ENCODE peak calls at places on chromosome 1, in ten cellular contexts. D, Y, G, I, K, H, A, L, B and M are unnamed samples.

GRCh38 chr1:111275079-111275478 is 15.6 kb upstream of the CHIA start:
- DNase-seq in H (peak; percentile 91), K (no peak), D (no peak), I (peak; percentile 86), L (no peak), G (no peak), A (no peak), B (peak; percentile 74), Y (peak; percentile 73), M (peak; percentile 18)

GRCh38 chr1:160127865-160128523 is 12.4 kb downstream of the ATP1A2 start:
- DNase-seq in A (no peak), D (no peak), K (no peak), I (no peak), L (no peak), Y (peak; percentile 33), G (no peak), B (peak; percentile 54), H (peak; percentile 54), M (no peak)

GRCh38 chr1:155471891-155472290 is 90.7 kb downstream of the ASH1L start:
- DNase-seq in A (no peak), Y (no peak), L (no peak), I (no peak), H (no peak), K (no peak), D (no peak), B (no peak), G (no peak), M (no peak)

GRCh38 chr1:155463865-155464264 is 98.7 kb downstream of the ASH1L start:
- DNase-seq in L (no peak), H (no peak), B (peak; percentile 76), D (no peak), A (no peak), Y (no peak), G (no peak), K (no peak), I (no peak), M (no peak)

GRCh38 chr1:46806196-46807020 is 7.6 kb downstream of the CYP4B1 start:
- DNase-seq in D (peak; percentile 13), A (no peak), B (peak; percentile 23), H (no peak), K (peak; percentile 45), G (no peak), L (peak; percentile 24), Y (peak; percentile 53), I (peak; percentile 90), M (peak; percentile 1)

GRCh38 chr1:147334292-147334691 is 91.8 kb downstream of the CHD1L start:
- DNase-seq in H (no peak), K (peak; percentile 34), G (no peak), I (no peak), Y (no peak), L (no peak), D (no peak), A (no peak), B (peak; percentile 3), M (no peak)

GRCh38 chr1:90507173-90507572 is 209.9 kb downstream of the BARHL2 start:
- DNase-seq in B (no peak), H (no peak), L (no peak), G (no peak), Y (no peak), K (no peak), I (no peak), D (no peak), A (no peak), M (no peak)

GRCh38 chr1:197857477-197857876 is 45.0 kb upstream of the C1orf53 start:
- DNase-seq in B (no peak), D (no peak), L (no peak), G (no peak), Y (no peak), I (no peak), A (no peak), K (no peak), H (no peak), M (no peak)

GRCh38 chr1:66271216-66271903 is 262.6 kb upstream of the SGIP1 start:
- DNase-seq in G (peak; percentile 37), L (peak; percentile 75), Y (peak; percentile 95), K (peak; percentile 70), D (peak; percentile 53), B (peak; percentile 99), I (peak; percentile 91), A (no peak), H (peak; percentile 94), M (no peak)

GRCh38 chr1:186240436-186240835 is 134.6 kb downstream of the TPR start:
- DNase-seq in G (no peak), K (no peak), Y (no peak), H (no peak), L (no peak), I (no peak), D (no peak), B (no peak), A (no peak), M (no peak)
- TF ChIP-seq CTCF in G (no peak), K (no peak), Y (no peak), H (no peak), L (no peak), I (no peak), D (no peak), B (no peak), A (no peak), M (no peak)

DNA sequence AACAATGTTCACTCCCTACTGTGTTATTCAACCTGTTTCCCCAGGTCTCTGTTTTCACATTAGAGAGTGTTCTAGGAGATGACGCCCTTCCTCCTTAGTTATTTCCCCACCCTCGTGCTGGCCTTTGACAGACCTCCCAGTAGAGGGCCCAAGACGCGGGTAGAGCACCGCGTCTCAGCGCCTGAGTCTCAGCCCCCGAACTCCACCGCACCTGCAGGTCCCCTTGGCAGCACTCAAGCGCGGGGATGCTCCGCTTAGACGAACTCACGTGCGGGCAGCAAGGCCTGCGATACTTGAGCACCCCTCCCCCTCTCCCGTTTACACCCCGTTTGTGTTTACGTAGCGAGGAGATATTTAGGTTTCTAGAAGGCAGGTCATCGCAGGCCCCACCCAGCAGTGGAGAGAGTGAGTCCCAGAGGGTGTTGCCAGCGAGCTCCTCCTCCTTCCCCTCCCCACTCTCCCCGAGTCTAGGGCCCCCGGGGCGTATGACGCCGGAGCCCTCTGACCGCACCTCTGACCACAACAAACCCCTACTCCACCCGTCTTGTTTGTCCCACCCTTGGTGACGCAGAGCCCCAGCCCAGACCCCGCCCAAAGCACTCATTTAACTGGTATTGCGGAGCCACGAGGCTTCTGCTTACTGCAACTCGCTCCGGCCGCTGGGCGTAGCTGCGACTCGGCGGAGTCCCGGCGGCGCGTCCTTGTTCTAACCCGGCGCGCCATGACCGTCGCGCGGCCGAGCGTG is at the start of gene CD55:
- DNase-seq in K (peak; percentile 92), H (peak; percentile 100), I (peak; percentile 99), D (peak; percentile 72), G (peak; percentile 68), B (peak; percentile 97), L (peak; percentile 99), Y (peak; percentile 97), A (peak; percentile 73), M (peak; percentile 94)
- TF ChIP-seq CTCF in K (peak; percentile 31), H (peak; percentile 72), I (peak; percentile 26), D (no peak), G (peak; percentile 50), B (peak; percentile 36), L (no peak), Y (peak; percentile 44), A (peak; percentile 45), M (peak; percentile 24)

DNA sequence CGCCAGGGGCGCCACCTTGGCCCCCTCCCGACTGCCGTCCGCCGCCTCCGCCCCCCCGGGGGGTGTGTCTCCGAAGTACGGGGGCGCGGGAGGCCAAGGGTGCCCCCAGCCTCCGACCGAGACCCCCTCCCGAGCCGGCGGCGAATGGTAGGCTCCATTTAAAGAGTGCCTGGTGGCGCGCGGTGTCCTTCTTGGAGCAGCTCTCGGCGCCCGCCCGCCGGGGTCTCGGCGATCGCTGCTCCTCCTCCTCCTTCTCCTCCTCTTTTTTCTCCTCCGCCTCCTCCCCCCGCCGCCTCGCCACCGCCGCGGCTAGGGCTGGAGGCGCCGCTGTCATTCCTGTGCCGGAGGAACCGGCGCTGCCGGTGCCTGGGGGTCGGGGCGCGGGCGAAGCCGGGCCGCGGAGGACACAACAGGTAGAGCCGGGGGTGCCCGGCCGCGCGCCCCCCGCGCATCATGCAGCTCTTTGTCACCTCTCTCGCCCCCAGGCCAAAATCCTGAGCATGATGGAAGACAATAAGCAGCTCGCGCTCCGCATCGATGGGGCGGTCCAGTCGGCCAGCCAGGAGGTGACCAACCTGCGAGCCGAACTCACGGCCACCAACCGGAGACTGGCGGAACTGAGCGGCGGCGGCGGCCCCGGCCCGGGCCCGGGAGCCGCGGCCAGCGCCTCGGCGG is at the start of gene KAZN:
- DNase-seq in B (no peak), A (peak; percentile 64), I (peak; percentile 60), L (peak; percentile 2), H (peak; percentile 40), D (peak; percentile 45), Y (no peak), K (peak; percentile 18), G (peak; percentile 63), M (peak; percentile 34)
- TF ChIP-seq CTCF in B (no peak), A (peak; percentile 53), I (no peak), L (no peak), H (peak; percentile 24), D (peak; percentile 19), Y (no peak), K (no peak), G (peak; percentile 44), M (no peak)

GRCh38 chr1:238401138-238401537 is 510.4 kb upstream of the ZP4 start:
- DNase-seq in I (no peak), K (no peak), H (no peak), D (no peak), A (no peak), Y (no peak), L (no peak), G (no peak), B (no peak), M (no peak)

GRCh38 chr1:238404921-238405320 is 514.2 kb upstream of the ZP4 start:
- DNase-seq in B (no peak), Y (no peak), D (no peak), K (no peak), H (no peak), A (no peak), L (no peak), I (no peak), G (no peak), M (no peak)

GRCh38 chr1:238396140-238396539 is 505.4 kb upstream of the ZP4 start:
- DNase-seq in A (no peak), H (no peak), Y (no peak), L (no peak), G (no peak), B (no peak), I (no peak), D (no peak), K (no peak), M (no peak)

GRCh38 chr1:238404506-238404905 is 513.8 kb upstream of the ZP4 start:
- DNase-seq in K (no peak), L (no peak), I (no peak), A (no peak), H (no peak), D (no peak), B (no peak), Y (no peak), G (no peak), M (no peak)

GRCh38 chr1:238399558-238399957 is 508.8 kb upstream of the ZP4 start:
- DNase-seq in D (no peak), H (no peak), L (no peak), B (no peak), A (no peak), G (no peak), I (no peak), K (no peak), Y (no peak), M (no peak)
- TF ChIP-seq CTCF in D (peak; percentile 37), H (no peak), L (no peak), B (no peak), A (peak; percentile 27), G (peak; percentile 32), I (no peak), K (no peak), Y (no peak), M (no peak)